ENCODE peak calls at places on chromosome 2, in five cellular contexts. One of them, this sample, is unnamed.

GRCh38 chr2:64230540-64230939 is 86.3 kb upstream of the PELI1 start:
- DNase-seq in HTR-8/SVneo: no peak
- DNase-seq in nephron progenitor cell: no peak
- DNase-seq in fibroblast of the aortic adventitia: peak; percentile 5
- DNase-seq in ELF-1: no peak
- DNase-seq in this sample: peak; percentile 61

GRCh38 chr2:26076001-26076587 is 42.2 kb downstream of the RAB10 start:
- DNase-seq in HTR-8/SVneo: no peak
- DNase-seq in nephron progenitor cell: no peak
- DNase-seq in fibroblast of the aortic adventitia: no peak
- DNase-seq in ELF-1: no peak
- DNase-seq in this sample: no peak

GRCh38 chr2:61177727-61178549 is 15.9 kb downstream of the C2orf74 start:
- DNase-seq in HTR-8/SVneo: peak; percentile 25
- DNase-seq in nephron progenitor cell: peak; percentile 29
- DNase-seq in fibroblast of the aortic adventitia: peak; percentile 27
- DNase-seq in ELF-1: peak; percentile 53
- DNase-seq in this sample: peak; percentile 74

GRCh38 chr2:225781991-225782390 is 382.5 kb downstream of the NYAP2 start:
- DNase-seq in HTR-8/SVneo: no peak
- DNase-seq in nephron progenitor cell: no peak
- DNase-seq in fibroblast of the aortic adventitia: no peak
- DNase-seq in ELF-1: no peak
- DNase-seq in this sample: no peak

GRCh38 chr2:19607931-19608762 is 249.7 kb upstream of the OSR1 start:
- DNase-seq in HTR-8/SVneo: peak; percentile 52
- DNase-seq in nephron progenitor cell: no peak
- DNase-seq in fibroblast of the aortic adventitia: peak; percentile 87
- DNase-seq in ELF-1: no peak
- DNase-seq in this sample: peak; percentile 29

GRCh38 chr2:175251425-175252041 is 70.0 kb upstream of the ATP5MC3 start:
- DNase-seq in HTR-8/SVneo: peak; percentile 26
- DNase-seq in nephron progenitor cell: peak; percentile 19
- DNase-seq in fibroblast of the aortic adventitia: peak; percentile 64
- DNase-seq in ELF-1: no peak
- DNase-seq in this sample: peak; percentile 34

GRCh38 chr2:28904295-28904694 is 9.8 kb downstream of the WDR43 start:
- DNase-seq in HTR-8/SVneo: no peak
- DNase-seq in nephron progenitor cell: no peak
- DNase-seq in fibroblast of the aortic adventitia: peak; percentile 34
- DNase-seq in ELF-1: no peak
- DNase-seq in this sample: no peak

GRCh38 chr2:171409436-171409971 is 24.3 kb downstream of the METTL8 start:
- DNase-seq in HTR-8/SVneo: no peak
- DNase-seq in nephron progenitor cell: no peak
- DNase-seq in fibroblast of the aortic adventitia: peak; percentile 14
- DNase-seq in ELF-1: peak; percentile 81
- DNase-seq in this sample: peak; percentile 75

GRCh38 chr2:100888602-100889001 is 68.7 kb downstream of the NPAS2 start:
- DNase-seq in HTR-8/SVneo: no peak
- DNase-seq in nephron progenitor cell: no peak
- DNase-seq in fibroblast of the aortic adventitia: peak; percentile 44
- DNase-seq in ELF-1: no peak
- DNase-seq in this sample: no peak

GRCh38 chr2:55152475-55153422 is 79.3 kb downstream of the CLHC1 start:
- DNase-seq in HTR-8/SVneo: no peak
- DNase-seq in nephron progenitor cell: no peak
- DNase-seq in fibroblast of the aortic adventitia: no peak
- DNase-seq in ELF-1: no peak
- DNase-seq in this sample: no peak

GRCh38 chr2:100235098-100235497 is 87.2 kb downstream of the LONRF2 start:
- DNase-seq in HTR-8/SVneo: no peak
- DNase-seq in nephron progenitor cell: no peak
- DNase-seq in fibroblast of the aortic adventitia: no peak
- DNase-seq in ELF-1: no peak
- DNase-seq in this sample: peak; percentile 11